ENCODE peak calls at places on chromosomes 3 and 15, in six cellular contexts. One of them, this sample, is unnamed.

GRCh38 chr3:155778441-155778840 is 27.6 kb downstream of the C3orf33 start:
- DNase-seq in colonic mucosa: no peak
- DNase-seq in RWPE1: no peak
- DNase-seq in Panc1: no peak
- DNase-seq in SJSA1: peak
- DNase-seq in thoracic aorta: no peak
- DNase-seq in this sample: no peak

GRCh38 chr3:8301977-8302589 is 199.5 kb upstream of the LMCD1 start:
- DNase-seq in colonic mucosa: no peak
- DNase-seq in RWPE1: peak
- DNase-seq in Panc1: peak
- DNase-seq in SJSA1: peak
- DNase-seq in thoracic aorta: no peak
- DNase-seq in this sample: no peak

GRCh38 chr3:180184806-180185205 is 148.1 kb upstream of the PEX5L start:
- DNase-seq in colonic mucosa: no peak
- DNase-seq in RWPE1: no peak
- DNase-seq in Panc1: no peak
- DNase-seq in SJSA1: no peak
- DNase-seq in thoracic aorta: no peak
- DNase-seq in this sample: no peak

GRCh38 chr3:172260381-172260780 is 187.9 kb downstream of the GHSR start:
- DNase-seq in colonic mucosa: no peak
- DNase-seq in RWPE1: no peak
- DNase-seq in Panc1: no peak
- DNase-seq in SJSA1: no peak
- DNase-seq in thoracic aorta: no peak
- DNase-seq in this sample: no peak

GRCh38 chr15:90596943-90597342 is 67.2 kb downstream of the CRTC3 start:
- DNase-seq in colonic mucosa: no peak
- DNase-seq in RWPE1: no peak
- DNase-seq in Panc1: no peak
- DNase-seq in SJSA1: no peak
- DNase-seq in thoracic aorta: no peak
- DNase-seq in this sample: no peak

GRCh38 chr3:24521306-24522154 is 26.9 kb upstream of the THRB start:
- DNase-seq in colonic mucosa: peak
- DNase-seq in RWPE1: peak
- DNase-seq in Panc1: no peak
- DNase-seq in SJSA1: peak
- DNase-seq in thoracic aorta: no peak
- DNase-seq in this sample: peak

GRCh38 chr3:197687570-197687969 is 49.1 kb downstream of the RUBCN start:
- DNase-seq in colonic mucosa: no peak
- DNase-seq in RWPE1: no peak
- DNase-seq in Panc1: no peak
- DNase-seq in SJSA1: no peak
- DNase-seq in thoracic aorta: no peak
- DNase-seq in this sample: no peak

GRCh38 chr3:156291269-156292123 is 171.1 kb downstream of the KCNAB1 start:
- DNase-seq in colonic mucosa: no peak
- DNase-seq in RWPE1: no peak
- DNase-seq in Panc1: no peak
- DNase-seq in SJSA1: no peak
- DNase-seq in thoracic aorta: no peak
- DNase-seq in this sample: no peak

GRCh38 chr15:67750371-67750770 is 74.9 kb upstream of the SKOR1 start:
- DNase-seq in colonic mucosa: no peak
- DNase-seq in RWPE1: no peak
- DNase-seq in Panc1: no peak
- DNase-seq in SJSA1: no peak
- DNase-seq in thoracic aorta: no peak
- DNase-seq in this sample: no peak

DNA sequence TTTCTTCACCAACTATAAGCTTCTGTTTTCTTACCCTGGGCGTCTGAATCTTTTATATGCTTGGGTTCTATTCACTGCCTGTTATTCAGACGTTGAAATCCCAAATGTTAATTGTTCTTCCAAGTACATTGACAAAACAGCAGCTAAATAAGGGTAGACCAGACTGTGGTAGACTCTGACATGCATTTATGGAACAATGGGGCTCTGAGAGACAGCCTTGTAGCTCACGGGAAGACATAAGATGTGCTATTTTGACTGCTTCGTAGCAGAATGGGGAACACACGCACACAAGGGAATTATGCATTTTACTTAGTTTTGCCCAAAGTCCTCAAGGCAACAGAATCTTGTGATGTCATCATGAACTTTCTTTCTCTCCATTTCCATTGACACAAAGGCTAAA is 346.8 kb downstream of the ZBTB20 start:
- DNase-seq in colonic mucosa: no peak
- DNase-seq in RWPE1: no peak
- DNase-seq in Panc1: no peak
- DNase-seq in SJSA1: no peak
- DNase-seq in thoracic aorta: no peak
- DNase-seq in this sample: no peak
- H3K27ac ChIP-seq in colonic mucosa: no peak
- H3K27ac ChIP-seq in RWPE1: no peak
- H3K27ac ChIP-seq in Panc1: no peak
- H3K27ac ChIP-seq in SJSA1: no peak
- H3K27ac ChIP-seq in thoracic aorta: no peak
- H3K27ac ChIP-seq in this sample: no peak

DNA sequence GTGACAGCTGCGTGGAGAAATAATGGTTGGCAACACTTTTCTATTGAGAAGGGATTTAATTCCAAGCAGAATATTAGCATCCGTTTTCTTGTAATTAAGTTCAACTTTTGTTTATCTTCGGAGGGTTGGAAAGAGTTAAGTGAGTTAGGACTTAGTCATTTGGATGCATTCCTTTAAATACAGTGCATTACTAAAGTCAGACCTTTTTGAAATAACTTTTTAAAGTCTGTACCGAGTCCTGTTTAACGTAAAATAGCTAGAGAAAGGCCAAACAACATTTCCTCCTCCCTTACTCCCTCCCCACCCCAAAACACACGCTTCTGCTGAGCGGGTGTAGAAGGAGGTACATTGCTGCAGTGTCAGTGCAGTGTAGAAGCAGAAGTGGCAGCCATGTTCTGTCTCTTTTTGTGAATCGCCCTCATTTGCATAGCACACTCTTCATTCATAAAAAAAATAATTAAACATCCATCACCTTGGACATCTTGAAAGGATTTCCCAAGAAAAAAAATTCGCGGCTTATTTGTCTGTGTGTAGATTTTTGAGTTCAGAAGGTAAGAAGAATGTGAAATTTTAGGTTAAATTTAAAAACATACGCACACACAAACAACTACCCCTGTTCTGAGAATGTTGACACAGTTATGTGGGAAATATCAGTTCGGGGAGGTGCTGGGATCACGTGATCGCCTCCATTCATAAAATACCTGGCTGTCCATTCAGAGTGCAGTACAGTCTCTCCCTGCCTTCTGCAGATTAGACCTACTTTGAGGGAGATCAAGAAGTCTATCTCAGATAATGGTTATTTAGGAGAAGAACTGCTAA is 1.6 kb downstream of the SPRED1 start:
- DNase-seq in colonic mucosa: peak
- DNase-seq in RWPE1: peak
- DNase-seq in Panc1: peak
- DNase-seq in SJSA1: peak
- DNase-seq in thoracic aorta: no peak
- DNase-seq in this sample: peak
- H3K27ac ChIP-seq in colonic mucosa: peak
- H3K27ac ChIP-seq in RWPE1: no peak
- H3K27ac ChIP-seq in Panc1: peak
- H3K27ac ChIP-seq in SJSA1: peak
- H3K27ac ChIP-seq in thoracic aorta: peak
- H3K27ac ChIP-seq in this sample: peak

GRCh38 chr15:70765504-70766281 is 2.3 kb upstream of the UACA start:
- DNase-seq in colonic mucosa: no peak
- DNase-seq in RWPE1: no peak
- DNase-seq in Panc1: no peak
- DNase-seq in SJSA1: no peak
- DNase-seq in thoracic aorta: no peak
- DNase-seq in this sample: no peak
- H3K27ac ChIP-seq in colonic mucosa: no peak
- H3K27ac ChIP-seq in RWPE1: no peak
- H3K27ac ChIP-seq in Panc1: peak
- H3K27ac ChIP-seq in SJSA1: no peak
- H3K27ac ChIP-seq in thoracic aorta: no peak
- H3K27ac ChIP-seq in this sample: no peak

DNA sequence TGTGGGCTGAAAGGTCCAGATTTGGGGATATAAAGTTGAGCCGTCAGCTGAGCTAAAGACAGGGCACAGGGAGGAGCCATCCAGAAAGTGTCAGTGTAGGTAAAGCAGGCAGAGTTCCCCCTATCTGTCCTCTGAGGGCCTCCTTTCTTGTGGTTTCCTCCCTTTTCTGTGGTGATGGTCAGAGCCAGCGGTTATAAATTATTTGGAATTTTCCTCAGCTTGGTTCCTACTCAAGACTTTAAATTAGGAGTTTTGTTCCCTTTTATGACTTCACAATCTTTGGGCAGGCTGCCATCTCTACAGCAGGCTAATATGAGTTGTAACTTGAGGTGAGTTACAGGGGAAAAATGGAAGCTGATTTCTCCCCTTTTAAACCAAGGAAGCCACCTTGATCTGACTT is 55.2 kb downstream of the FLNB start:
- DNase-seq in colonic mucosa: peak
- DNase-seq in RWPE1: no peak
- DNase-seq in Panc1: no peak
- DNase-seq in SJSA1: peak
- DNase-seq in thoracic aorta: peak
- DNase-seq in this sample: peak
- H3K27ac ChIP-seq in colonic mucosa: no peak
- H3K27ac ChIP-seq in RWPE1: peak
- H3K27ac ChIP-seq in Panc1: peak
- H3K27ac ChIP-seq in SJSA1: peak
- H3K27ac ChIP-seq in thoracic aorta: peak
- H3K27ac ChIP-seq in this sample: no peak

GRCh38 chr15:57236561-57237281 is 139.6 kb upstream of the CGNL1 start:
- DNase-seq in colonic mucosa: no peak
- DNase-seq in RWPE1: no peak
- DNase-seq in Panc1: no peak
- DNase-seq in SJSA1: peak
- DNase-seq in thoracic aorta: no peak
- DNase-seq in this sample: no peak
- H3K27ac ChIP-seq in colonic mucosa: no peak
- H3K27ac ChIP-seq in RWPE1: no peak
- H3K27ac ChIP-seq in Panc1: no peak
- H3K27ac ChIP-seq in SJSA1: peak
- H3K27ac ChIP-seq in thoracic aorta: no peak
- H3K27ac ChIP-seq in this sample: no peak

GRCh38 chr15:99426431-99427105 is 139.2 kb upstream of the MEF2A start:
- DNase-seq in colonic mucosa: peak
- DNase-seq in RWPE1: no peak
- DNase-seq in Panc1: no peak
- DNase-seq in SJSA1: no peak
- DNase-seq in thoracic aorta: no peak
- DNase-seq in this sample: no peak

GRCh38 chr15:99429681-99430081 is 136.1 kb upstream of the MEF2A start:
- DNase-seq in colonic mucosa: no peak
- DNase-seq in RWPE1: no peak
- DNase-seq in Panc1: no peak
- DNase-seq in SJSA1: no peak
- DNase-seq in thoracic aorta: no peak
- DNase-seq in this sample: peak

GRCh38 chr15:99427210-99427609 is 138.6 kb upstream of the MEF2A start:
- DNase-seq in colonic mucosa: no peak
- DNase-seq in RWPE1: no peak
- DNase-seq in Panc1: no peak
- DNase-seq in SJSA1: no peak
- DNase-seq in thoracic aorta: no peak
- DNase-seq in this sample: peak

GRCh38 chr15:99425666-99426301 is 140.0 kb upstream of the MEF2A start:
- DNase-seq in colonic mucosa: no peak
- DNase-seq in RWPE1: no peak
- DNase-seq in Panc1: no peak
- DNase-seq in SJSA1: no peak
- DNase-seq in thoracic aorta: no peak
- DNase-seq in this sample: no peak

DNA sequence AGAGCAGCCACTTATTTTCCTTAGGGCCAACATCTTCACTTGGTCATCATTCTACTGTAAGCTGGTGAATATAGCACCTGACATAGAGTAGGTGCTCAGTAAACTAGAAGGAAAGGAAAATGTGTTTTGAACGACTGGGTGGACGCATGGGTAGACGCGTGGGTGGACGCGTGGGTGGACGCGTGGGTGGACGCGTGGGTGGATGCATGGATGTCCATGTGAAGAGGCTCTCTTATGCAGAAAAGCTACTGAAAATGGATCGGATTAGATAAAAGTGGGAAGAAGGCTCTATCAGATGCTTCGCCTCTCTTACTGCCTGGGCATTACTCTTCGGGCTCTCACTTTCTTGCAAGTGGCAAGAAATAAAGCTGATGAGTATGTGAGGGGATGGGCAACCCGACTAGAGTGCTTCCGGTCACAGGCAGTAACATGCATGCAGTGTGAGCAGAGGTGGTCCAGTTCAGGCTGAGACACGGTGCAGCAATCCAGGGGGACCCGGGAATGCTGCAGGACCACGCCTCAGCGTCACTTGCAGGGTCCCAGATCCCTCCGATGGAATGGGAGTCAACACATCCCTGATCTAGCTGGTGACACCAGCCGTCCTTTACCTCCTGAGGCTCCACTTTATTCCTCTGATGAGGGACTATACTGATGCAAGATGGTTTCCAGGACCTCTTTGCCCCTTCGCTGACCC is 138.0 kb upstream of the MEF2A start:
- DNase-seq in colonic mucosa: no peak
- DNase-seq in RWPE1: no peak
- DNase-seq in Panc1: no peak
- DNase-seq in SJSA1: no peak
- DNase-seq in thoracic aorta: no peak
- DNase-seq in this sample: peak
- H3K27ac ChIP-seq in colonic mucosa: no peak
- H3K27ac ChIP-seq in RWPE1: peak
- H3K27ac ChIP-seq in Panc1: no peak
- H3K27ac ChIP-seq in SJSA1: no peak
- H3K27ac ChIP-seq in thoracic aorta: no peak
- H3K27ac ChIP-seq in this sample: no peak

GRCh38 chr15:85625431-85625830 is 169.3 kb downstream of the KLHL25 start:
- DNase-seq in colonic mucosa: no peak
- DNase-seq in RWPE1: no peak
- DNase-seq in Panc1: no peak
- DNase-seq in SJSA1: no peak
- DNase-seq in thoracic aorta: no peak
- DNase-seq in this sample: no peak

GRCh38 chr15:85624241-85624855 is 170.4 kb downstream of the KLHL25 start:
- DNase-seq in colonic mucosa: no peak
- DNase-seq in RWPE1: no peak
- DNase-seq in Panc1: no peak
- DNase-seq in SJSA1: peak
- DNase-seq in thoracic aorta: no peak
- DNase-seq in this sample: no peak

GRCh38 chr15:85623648-85624047 is 171.1 kb downstream of the KLHL25 start:
- DNase-seq in colonic mucosa: no peak
- DNase-seq in RWPE1: no peak
- DNase-seq in Panc1: no peak
- DNase-seq in SJSA1: no peak
- DNase-seq in thoracic aorta: no peak
- DNase-seq in this sample: no peak

GRCh38 chr15:85627245-85627935 is 167.3 kb downstream of the KLHL25 start:
- DNase-seq in colonic mucosa: no peak
- DNase-seq in RWPE1: no peak
- DNase-seq in Panc1: no peak
- DNase-seq in SJSA1: no peak
- DNase-seq in thoracic aorta: no peak
- DNase-seq in this sample: no peak

GRCh38 chr15:85625856-85626255 is 168.9 kb downstream of the KLHL25 start:
- DNase-seq in colonic mucosa: no peak
- DNase-seq in RWPE1: no peak
- DNase-seq in Panc1: no peak
- DNase-seq in SJSA1: no peak
- DNase-seq in thoracic aorta: no peak
- DNase-seq in this sample: no peak
- H3K27ac ChIP-seq in colonic mucosa: peak
- H3K27ac ChIP-seq in RWPE1: no peak
- H3K27ac ChIP-seq in Panc1: no peak
- H3K27ac ChIP-seq in SJSA1: peak
- H3K27ac ChIP-seq in thoracic aorta: no peak
- H3K27ac ChIP-seq in this sample: peak

This sample was measured in Peyer's patch.